ENCODE peak calls at places on chromosomes 12 and 14, in four cellular contexts. One of them, this sample, is unnamed.

GRCh38 chr12:50404307-50404706 is 3.6 kb downstream of the LARP4 start:
- DNase-seq in spleen: no peak
- DNase-seq in endothelial cell of umbilical vein: no peak
- DNase-seq in suprapubic skin: peak
- DNase-seq in this sample: no peak

GRCh38 chr14:85535316-85535715 is 5.4 kb downstream of the FLRT2 start:
- DNase-seq in suprapubic skin: no peak
- DNase-seq in endothelial cell of umbilical vein: peak
- DNase-seq in spleen: no peak
- DNase-seq in this sample: no peak

GRCh38 chr14:23310546-23310945 is 3.9 kb downstream of the BCL2L2 start:
- DNase-seq in suprapubic skin: no peak
- DNase-seq in endothelial cell of umbilical vein: no peak
- DNase-seq in spleen: no peak
- DNase-seq in this sample: no peak

GRCh38 chr12:102481705-102482104 is 1.3 kb upstream of the IGF1 start:
- DNase-seq in suprapubic skin: no peak
- DNase-seq in endothelial cell of umbilical vein: no peak
- DNase-seq in spleen: no peak
- DNase-seq in this sample: no peak

GRCh38 chr12:63668028-63668799 is at the start of gene DPY19L2:
- DNase-seq in spleen: peak
- DNase-seq in endothelial cell of umbilical vein: peak
- DNase-seq in suprapubic skin: peak
- DNase-seq in this sample: peak

GRCh38 chr12:6867407-6868210 is at the start of gene TPI1:
- DNase-seq in endothelial cell of umbilical vein: peak
- DNase-seq in suprapubic skin: peak
- DNase-seq in spleen: peak
- DNase-seq in this sample: peak

GRCh38 chr14:101761881-101762529 is 496 bp downstream of the PPP2R5C start:
- DNase-seq in spleen: peak
- DNase-seq in suprapubic skin: no peak
- DNase-seq in endothelial cell of umbilical vein: peak
- DNase-seq in this sample: peak

GRCh38 chr12:18753481-18754117 is 15.7 kb downstream of the CAPZA3 start:
- DNase-seq in suprapubic skin: no peak
- DNase-seq in spleen: no peak
- DNase-seq in endothelial cell of umbilical vein: no peak
- DNase-seq in this sample: no peak

GRCh38 chr14:56738020-56738419 is 72.3 kb downstream of the OTX2 start:
- DNase-seq in suprapubic skin: no peak
- DNase-seq in spleen: no peak
- DNase-seq in endothelial cell of umbilical vein: no peak
- DNase-seq in this sample: no peak

GRCh38 chr14:73850940-73851339 is 691 bp upstream of the PTGR2 start:
- DNase-seq in spleen: no peak
- DNase-seq in endothelial cell of umbilical vein: peak
- DNase-seq in suprapubic skin: no peak
- DNase-seq in this sample: no peak

GRCh38 chr12:53560912-53561589 is 53.8 kb upstream of the NPFF start:
- DNase-seq in endothelial cell of umbilical vein: no peak
- DNase-seq in spleen: no peak
- DNase-seq in suprapubic skin: no peak
- DNase-seq in this sample: no peak

GRCh38 chr12:10553148-10553547 is 47.5 kb downstream of the EIF2S3B start:
- DNase-seq in endothelial cell of umbilical vein: no peak
- DNase-seq in spleen: no peak
- DNase-seq in suprapubic skin: no peak
- DNase-seq in this sample: no peak

DNA sequence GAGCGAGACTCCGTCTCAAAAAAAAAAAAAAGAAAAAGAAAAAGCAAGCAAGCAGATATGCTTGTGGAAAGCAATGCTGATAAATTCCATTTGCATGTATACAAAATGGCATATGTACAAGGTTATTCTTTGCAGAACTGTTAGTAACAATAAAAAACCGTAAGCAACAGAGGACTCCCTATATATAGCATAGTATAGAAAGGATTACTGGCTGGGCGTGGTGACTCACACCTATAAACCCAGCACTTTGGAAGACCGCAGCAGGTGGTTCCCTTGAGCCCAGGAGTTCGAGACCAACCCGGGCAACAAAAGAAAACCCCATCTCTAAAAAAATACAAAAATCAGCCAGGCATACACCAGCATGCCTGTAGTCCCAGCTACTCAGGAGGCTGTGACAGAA is 13.5 kb downstream of the GCN1 start:
- DNase-seq in spleen: no peak
- DNase-seq in suprapubic skin: no peak
- DNase-seq in endothelial cell of umbilical vein: no peak
- DNase-seq in this sample: no peak
- TF ChIP-seq POLR2AphosphoS5 in spleen: no peak
- TF ChIP-seq POLR2AphosphoS5 in suprapubic skin: no peak
- TF ChIP-seq POLR2AphosphoS5 in endothelial cell of umbilical vein: no peak
- TF ChIP-seq POLR2AphosphoS5 in this sample: no peak

GRCh38 chr12:32106153-32106516 is 512 bp upstream of the BICD1 start:
- DNase-seq in spleen: no peak
- DNase-seq in endothelial cell of umbilical vein: no peak
- DNase-seq in suprapubic skin: no peak
- DNase-seq in this sample: no peak
- H3K27ac ChIP-seq in spleen: peak
- H3K27ac ChIP-seq in endothelial cell of umbilical vein: peak
- H3K27ac ChIP-seq in suprapubic skin: peak
- H3K27ac ChIP-seq in this sample: peak

DNA sequence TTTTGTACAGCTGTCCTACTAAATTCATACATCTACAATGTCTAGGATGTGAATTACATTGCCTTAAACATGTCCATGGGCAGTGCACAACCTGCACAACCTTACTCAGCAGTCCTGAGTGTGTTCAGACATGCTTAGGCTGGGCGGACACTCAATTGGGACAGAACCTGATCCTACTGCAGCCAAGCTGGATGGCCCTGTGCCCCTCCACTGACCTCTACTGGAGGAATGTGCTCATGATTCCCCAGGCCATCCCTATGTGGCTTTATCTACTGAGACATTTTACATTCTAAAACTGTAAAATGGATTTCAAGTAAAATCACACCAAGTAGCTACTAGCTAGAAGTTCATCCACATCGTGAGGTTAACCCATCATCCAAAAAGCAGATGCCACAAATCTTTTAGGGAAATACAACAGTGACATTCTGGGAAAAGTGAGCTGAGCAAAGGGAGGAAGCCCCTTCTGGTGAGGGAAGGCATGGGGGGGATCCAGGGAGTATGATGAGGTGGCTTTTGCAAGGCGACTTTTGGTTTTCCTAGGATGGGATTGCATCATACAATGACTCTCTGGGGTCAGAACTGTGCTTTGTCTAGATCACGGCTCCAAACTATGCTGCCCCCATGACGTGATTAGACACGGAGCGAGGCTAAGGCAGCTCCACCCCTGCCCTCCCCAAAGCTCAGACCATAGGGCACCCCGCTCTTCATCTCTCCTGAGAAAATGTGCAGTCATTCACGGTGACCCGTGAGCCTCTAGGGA is 911.7 kb upstream of the TMEM132C start:
- DNase-seq in endothelial cell of umbilical vein: no peak
- DNase-seq in suprapubic skin: no peak
- DNase-seq in spleen: no peak
- DNase-seq in this sample: no peak
- TF ChIP-seq POLR2AphosphoS5 in endothelial cell of umbilical vein: no peak
- TF ChIP-seq POLR2AphosphoS5 in suprapubic skin: no peak
- TF ChIP-seq POLR2AphosphoS5 in spleen: no peak
- TF ChIP-seq POLR2AphosphoS5 in this sample: no peak

GRCh38 chr14:68559949-68560348 is 232.9 kb downstream of the ZFP36L1 start:
- DNase-seq in spleen: no peak
- DNase-seq in suprapubic skin: no peak
- DNase-seq in endothelial cell of umbilical vein: no peak
- DNase-seq in this sample: no peak
- H3K27ac ChIP-seq in spleen: no peak
- H3K27ac ChIP-seq in suprapubic skin: no peak
- H3K27ac ChIP-seq in endothelial cell of umbilical vein: no peak
- H3K27ac ChIP-seq in this sample: no peak

GRCh38 chr12:98745578-98746391 is 100.7 kb downstream of the APAF1 start:
- DNase-seq in spleen: no peak
- DNase-seq in suprapubic skin: no peak
- DNase-seq in endothelial cell of umbilical vein: peak
- DNase-seq in this sample: no peak

GRCh38 chr12:98754095-98754494 is 109.0 kb downstream of the APAF1 start:
- DNase-seq in spleen: no peak
- DNase-seq in endothelial cell of umbilical vein: no peak
- DNase-seq in suprapubic skin: no peak
- DNase-seq in this sample: no peak

GRCh38 chr12:98752726-98753125 is 107.6 kb downstream of the APAF1 start:
- DNase-seq in spleen: no peak
- DNase-seq in suprapubic skin: no peak
- DNase-seq in endothelial cell of umbilical vein: no peak
- DNase-seq in this sample: no peak

GRCh38 chr12:98751580-98752115 is 106.6 kb downstream of the APAF1 start:
- DNase-seq in suprapubic skin: no peak
- DNase-seq in endothelial cell of umbilical vein: no peak
- DNase-seq in spleen: no peak
- DNase-seq in this sample: no peak

GRCh38 chr12:98750511-98750910 is 105.4 kb downstream of the APAF1 start:
- DNase-seq in spleen: no peak
- DNase-seq in endothelial cell of umbilical vein: no peak
- DNase-seq in suprapubic skin: no peak
- DNase-seq in this sample: no peak
- TF ChIP-seq POLR2AphosphoS5 in spleen: no peak
- TF ChIP-seq POLR2AphosphoS5 in endothelial cell of umbilical vein: no peak
- TF ChIP-seq POLR2AphosphoS5 in suprapubic skin: no peak
- TF ChIP-seq POLR2AphosphoS5 in this sample: no peak